ENCODE peak calls at places on chromosome X, in five cellular contexts. One of them, this sample, is unnamed.

GRCh38 chrX:2875798-2876399 is 47.2 kb downstream of the GYG2 start:
- DNase-seq in activated T-cell treated with anti-CD3 and anti-CD28 coated beads, Interleukin-2, amount 50 U/mL, for 48 hours: no peak
- DNase-seq in CD8-positive, alpha-beta memory T cell: no peak
- DNase-seq in OCI-LY7: no peak
- DNase-seq in cerebellar cortex: no peak
- DNase-seq in this sample: no peak

GRCh38 chrX:84216406-84216805 is 28.4 kb upstream of the RPS6KA6 start:
- DNase-seq in activated T-cell treated with anti-CD3 and anti-CD28 coated beads, Interleukin-2, amount 50 U/mL, for 48 hours: no peak
- DNase-seq in CD8-positive, alpha-beta memory T cell: no peak
- DNase-seq in OCI-LY7: no peak
- DNase-seq in cerebellar cortex: peak
- DNase-seq in this sample: no peak

GRCh38 chrX:149365061-149365460 is 140.0 kb downstream of the IDS start:
- DNase-seq in activated T-cell treated with anti-CD3 and anti-CD28 coated beads, Interleukin-2, amount 50 U/mL, for 48 hours: no peak
- DNase-seq in CD8-positive, alpha-beta memory T cell: no peak
- DNase-seq in OCI-LY7: no peak
- DNase-seq in cerebellar cortex: no peak
- DNase-seq in this sample: no peak

GRCh38 chrX:48890296-48890925 is 7.2 kb downstream of the TIMM17B start:
- DNase-seq in activated T-cell treated with anti-CD3 and anti-CD28 coated beads, Interleukin-2, amount 50 U/mL, for 48 hours: peak
- DNase-seq in CD8-positive, alpha-beta memory T cell: no peak
- DNase-seq in OCI-LY7: no peak
- DNase-seq in cerebellar cortex: peak
- DNase-seq in this sample: peak

GRCh38 chrX:2933125-2933900 is 4.2 kb upstream of the ARSD start:
- DNase-seq in activated T-cell treated with anti-CD3 and anti-CD28 coated beads, Interleukin-2, amount 50 U/mL, for 48 hours: no peak
- DNase-seq in CD8-positive, alpha-beta memory T cell: no peak
- DNase-seq in OCI-LY7: no peak
- DNase-seq in cerebellar cortex: no peak
- DNase-seq in this sample: no peak

GRCh38 chrX:97039363-97040029 is 155.8 kb downstream of the RPA4 start:
- DNase-seq in activated T-cell treated with anti-CD3 and anti-CD28 coated beads, Interleukin-2, amount 50 U/mL, for 48 hours: peak
- DNase-seq in CD8-positive, alpha-beta memory T cell: no peak
- DNase-seq in OCI-LY7: no peak
- DNase-seq in cerebellar cortex: no peak
- DNase-seq in this sample: no peak

GRCh38 chrX:2463973-2464676 is 36.7 kb downstream of the DHRSX start:
- DNase-seq in activated T-cell treated with anti-CD3 and anti-CD28 coated beads, Interleukin-2, amount 50 U/mL, for 48 hours: no peak
- DNase-seq in CD8-positive, alpha-beta memory T cell: no peak
- DNase-seq in OCI-LY7: peak
- DNase-seq in cerebellar cortex: peak
- DNase-seq in this sample: no peak

GRCh38 chrX:153864561-153865320 is 21.2 kb downstream of the L1CAM start:
- DNase-seq in activated T-cell treated with anti-CD3 and anti-CD28 coated beads, Interleukin-2, amount 50 U/mL, for 48 hours: no peak
- DNase-seq in CD8-positive, alpha-beta memory T cell: no peak
- DNase-seq in OCI-LY7: no peak
- DNase-seq in cerebellar cortex: no peak
- DNase-seq in this sample: no peak

GRCh38 chrX:42241421-42241820 is 318.1 kb upstream of the CASK start:
- DNase-seq in activated T-cell treated with anti-CD3 and anti-CD28 coated beads, Interleukin-2, amount 50 U/mL, for 48 hours: no peak
- DNase-seq in CD8-positive, alpha-beta memory T cell: no peak
- DNase-seq in OCI-LY7: no peak
- DNase-seq in cerebellar cortex: no peak
- DNase-seq in this sample: no peak

GRCh38 chrX:72712094-72712755 is 1.9 kb downstream of the PHKA1 start:
- DNase-seq in activated T-cell treated with anti-CD3 and anti-CD28 coated beads, Interleukin-2, amount 50 U/mL, for 48 hours: no peak
- DNase-seq in CD8-positive, alpha-beta memory T cell: no peak
- DNase-seq in OCI-LY7: no peak
- DNase-seq in cerebellar cortex: peak
- DNase-seq in this sample: no peak

GRCh38 chrX:130216312-130216711 is 44.5 kb downstream of the RAB33A start:
- DNase-seq in activated T-cell treated with anti-CD3 and anti-CD28 coated beads, Interleukin-2, amount 50 U/mL, for 48 hours: no peak
- DNase-seq in CD8-positive, alpha-beta memory T cell: no peak
- DNase-seq in OCI-LY7: no peak
- DNase-seq in cerebellar cortex: no peak
- DNase-seq in this sample: no peak

GRCh38 chrX:147875866-147876596 is 35.7 kb upstream of the FMR1 start:
- DNase-seq in activated T-cell treated with anti-CD3 and anti-CD28 coated beads, Interleukin-2, amount 50 U/mL, for 48 hours: no peak
- DNase-seq in CD8-positive, alpha-beta memory T cell: no peak
- DNase-seq in OCI-LY7: no peak
- DNase-seq in cerebellar cortex: no peak
- DNase-seq in this sample: no peak

GRCh38 chrX:123927845-123928244 is 33.7 kb upstream of the STAG2 start:
- DNase-seq in activated T-cell treated with anti-CD3 and anti-CD28 coated beads, Interleukin-2, amount 50 U/mL, for 48 hours: no peak
- DNase-seq in CD8-positive, alpha-beta memory T cell: no peak
- DNase-seq in OCI-LY7: no peak
- DNase-seq in cerebellar cortex: no peak
- DNase-seq in this sample: no peak

GRCh38 chrX:53918697-53919096 is 125.6 kb downstream of the PHF8 start:
- DNase-seq in activated T-cell treated with anti-CD3 and anti-CD28 coated beads, Interleukin-2, amount 50 U/mL, for 48 hours: no peak
- DNase-seq in CD8-positive, alpha-beta memory T cell: no peak
- DNase-seq in OCI-LY7: no peak
- DNase-seq in cerebellar cortex: no peak
- DNase-seq in this sample: no peak

GRCh38 chrX:9416562-9417319 is 48.1 kb upstream of the TBL1X start:
- DNase-seq in activated T-cell treated with anti-CD3 and anti-CD28 coated beads, Interleukin-2, amount 50 U/mL, for 48 hours: no peak
- DNase-seq in CD8-positive, alpha-beta memory T cell: no peak
- DNase-seq in OCI-LY7: no peak
- DNase-seq in cerebellar cortex: no peak
- DNase-seq in this sample: no peak

GRCh38 chrX:97416461-97416860 is 532.8 kb downstream of the RPA4 start:
- DNase-seq in activated T-cell treated with anti-CD3 and anti-CD28 coated beads, Interleukin-2, amount 50 U/mL, for 48 hours: no peak
- DNase-seq in CD8-positive, alpha-beta memory T cell: no peak
- DNase-seq in OCI-LY7: no peak
- DNase-seq in cerebellar cortex: no peak
- DNase-seq in this sample: no peak

GRCh38 chrX:150854856-150855255 is 43.6 kb downstream of the CD99L2 start:
- DNase-seq in activated T-cell treated with anti-CD3 and anti-CD28 coated beads, Interleukin-2, amount 50 U/mL, for 48 hours: no peak
- DNase-seq in CD8-positive, alpha-beta memory T cell: no peak
- DNase-seq in OCI-LY7: peak
- DNase-seq in cerebellar cortex: no peak
- DNase-seq in this sample: no peak

GRCh38 chrX:110418857-110419249 is 60.2 kb downstream of the RTL9 start:
- DNase-seq in activated T-cell treated with anti-CD3 and anti-CD28 coated beads, Interleukin-2, amount 50 U/mL, for 48 hours: no peak
- DNase-seq in CD8-positive, alpha-beta memory T cell: no peak
- DNase-seq in OCI-LY7: no peak
- DNase-seq in cerebellar cortex: no peak
- DNase-seq in this sample: no peak

This sample was measured in activated naive CD8-positive, alpha-beta T cell treated with anti-CD3 and anti-CD28 coated beads, Interleukin-2, amount 50 U/mL, for 24 hours.